ENCODE peak calls at places on chromosome 9, in seven cellular contexts. X is AG09319; F is cardiac muscle cell; N is WTC11; E is GM13977; W is activated CD8-positive, alpha-beta T cell treated with anti-CD3 and anti-CD28 coated beads for 36 hours; U is transverse colon. M is an unnamed sample.

GRCh38 chr9:137295313-137296213 is 6.5 kb downstream of the NRARP start:
- DNase-seq in F (peak), N (peak), W (peak), U (peak), E (peak), X (no peak), M (no peak)

GRCh38 chr9:125532812-125533594 is 174.0 kb downstream of the MAPKAP1 start:
- DNase-seq in U (no peak), E (no peak), W (no peak), F (no peak), N (no peak), X (no peak), M (no peak)

GRCh38 chr9:78958887-78959286 is 612.9 kb upstream of the TLE4 start:
- DNase-seq in U (no peak), F (no peak), E (no peak), X (no peak), W (no peak), N (no peak), M (no peak)

GRCh38 chr9:8750639-8751041 is 951.1 kb upstream of the DMAC1 start:
- DNase-seq in F (peak), X (no peak), W (no peak), U (no peak), E (no peak), N (no peak), M (no peak)

GRCh38 chr9:114690308-114690707 is 8.3 kb upstream of the TEX48 start:
- DNase-seq in U (no peak), X (no peak), W (peak), E (no peak), F (no peak), N (no peak), M (no peak)

GRCh38 chr9:109010676-109011655 is 2.3 kb downstream of the CTNNAL1 start:
- DNase-seq in X (no peak), E (peak), F (no peak), U (peak), W (peak), N (no peak), M (no peak)

GRCh38 chr9:11821541-11821940 is 871.6 kb upstream of the TYRP1 start:
- DNase-seq in W (no peak), X (no peak), F (peak), N (no peak), E (no peak), U (no peak), M (no peak)

GRCh38 chr9:72812622-72813111 is 140.2 kb downstream of the ALDH1A1 start:
- DNase-seq in N (no peak), F (no peak), W (no peak), X (no peak), U (no peak), E (no peak), M (no peak)

GRCh38 chr9:91040371-91041215 is 239.0 kb downstream of the SYK start:
- DNase-seq in X (no peak), N (no peak), W (peak), U (no peak), F (no peak), E (no peak), M (no peak)

GRCh38 chr9:127644428-127644827 is 32.4 kb downstream of the STXBP1 start:
- DNase-seq in F (no peak), N (no peak), W (no peak), U (no peak), E (no peak), X (no peak), M (no peak)

GRCh38 chr9:91117959-91118651 is 243.6 kb downstream of the AUH start:
- DNase-seq in F (peak), N (peak), W (no peak), X (peak), U (peak), E (no peak), M (no peak)

GRCh38 chr9:115085773-115086377 is 32.1 kb downstream of the TNC start:
- DNase-seq in X (no peak), W (no peak), F (no peak), U (no peak), E (no peak), N (no peak), M (no peak)

GRCh38 chr9:129929467-129930125 is 94.3 kb downstream of the USP20 start:
- DNase-seq in X (no peak), F (no peak), W (no peak), E (no peak), N (no peak), U (no peak), M (no peak)

GRCh38 chr9:98807811-98808195 is 333 bp downstream of the GALNT12 start:
- DNase-seq in E (no peak), N (peak), F (no peak), U (peak), W (peak), X (no peak), M (no peak)

GRCh38 chr9:42388146-42388690 is 204.8 kb downstream of the SPATA31A6 start:
- DNase-seq in X (no peak), U (no peak), F (no peak), W (no peak), E (peak), N (no peak), M (no peak)

GRCh38 chr9:98861881-98862501 is 54.5 kb downstream of the GALNT12 start:
- DNase-seq in W (peak), E (no peak), F (no peak), N (no peak), U (no peak), X (peak), M (no peak)

GRCh38 chr9:130973686-130974281 is 34.7 kb upstream of the FIBCD1 start:
- DNase-seq in F (no peak), W (no peak), X (no peak), E (no peak), U (no peak), N (no peak), M (no peak)

GRCh38 chr9:5947912-5948311 is 57.2 kb downstream of the MLANA start:
- DNase-seq in X (no peak), F (peak), W (peak), U (no peak), N (no peak), E (no peak), M (no peak)

GRCh38 chr9:88831783-88832407 is 159.4 kb upstream of the S1PR3 start:
- DNase-seq in X (no peak), N (no peak), F (peak), E (peak), U (no peak), W (no peak), M (no peak)

GRCh38 chr9:95793924-95794828 is 81.3 kb upstream of the ERCC6L2 start:
- DNase-seq in X (peak), U (no peak), W (no peak), E (no peak), N (no peak), F (no peak), M (no peak)

GRCh38 chr9:73683862-73684591 is 532.4 kb downstream of the ANXA1 start:
- DNase-seq in U (no peak), F (peak), N (no peak), X (peak), W (no peak), E (no peak), M (no peak)

GRCh38 chr9:134423757-134424156 is 97.5 kb downstream of the RXRA start:
- DNase-seq in E (no peak), U (no peak), N (no peak), F (no peak), X (no peak), W (no peak), M (no peak)

GRCh38 chr9:87113892-87114291 is 166.6 kb upstream of the GAS1 start:
- DNase-seq in E (no peak), W (no peak), U (no peak), X (no peak), F (no peak), N (no peak), M (no peak)

GRCh38 chr9:81150016-81150625 is 539.2 kb downstream of the TLE1 start:
- DNase-seq in X (no peak), E (no peak), N (no peak), F (no peak), U (no peak), W (no peak), M (no peak)

GRCh38 chr9:37801287-37801850 is 772 bp downstream of the DCAF10 start:
- DNase-seq in U (peak), E (peak), W (peak), X (no peak), N (peak), F (peak), M (no peak)

GRCh38 chr9:7597716-7598115 is 201.9 kb downstream of the DMAC1 start:
- DNase-seq in W (no peak), E (no peak), F (no peak), X (no peak), N (no peak), U (no peak), M (no peak)

GRCh38 chr9:111700776-111701175 is 39.4 kb downstream of the GNG10 start:
- DNase-seq in E (no peak), F (no peak), U (peak), X (no peak), W (no peak), N (no peak), M (no peak)

GRCh38 chr9:112971415-112971814 is 40.6 kb downstream of the ZNF883 start:
- DNase-seq in F (peak), X (no peak), W (peak), E (no peak), U (peak), N (peak), M (no peak)
- TF ChIP-seq CTCF in F (peak), X (peak), W (no peak), E (peak), U (peak), N (peak), M (no peak)

GRCh38 chr9:128881627-128881883 is 195 bp downstream of the KYAT1 start:
- DNase-seq in W (no peak), U (no peak), E (no peak), X (no peak), F (no peak), N (no peak), M (no peak)

GRCh38 chr9:128885376-128885775 is 3.4 kb downstream of the LRRC8A start:
- DNase-seq in X (no peak), E (no peak), F (no peak), W (no peak), N (no peak), U (no peak), M (no peak)

GRCh38 chr9:128882677-128883590 is 1.0 kb downstream of the LRRC8A start:
- DNase-seq in U (no peak), X (no peak), F (peak), N (no peak), W (peak), E (no peak), M (no peak)

GRCh38 chr9:128884164-128884563 is 2.2 kb downstream of the LRRC8A start:
- DNase-seq in X (no peak), N (no peak), E (no peak), F (no peak), W (no peak), U (no peak), M (no peak)

GRCh38 chr9:128881884-128882676 is at the start of the genes KYAT1 and LRRC8A:
- DNase-seq in X (peak), F (peak), U (peak), E (peak), N (peak), W (peak), M (peak)
- TF ChIP-seq CTCF in X (no peak), F (peak), U (peak), E (peak), N (no peak), W (no peak), M (no peak)

GRCh38 chr9:123723135-123723875 is 206.6 kb downstream of the DENND1A start:
- DNase-seq in W (no peak), E (no peak), N (no peak), F (no peak), U (no peak), X (no peak), M (no peak)
- TF ChIP-seq CTCF in W (no peak), E (no peak), N (no peak), F (no peak), U (no peak), X (no peak), M (no peak)

GRCh38 chr9:1098551-1098950 is 48.4 kb downstream of the DMRT2 start:
- DNase-seq in W (no peak), E (no peak), F (no peak), U (no peak), X (no peak), N (no peak), M (no peak)

GRCh38 chr9:1096155-1096964 is 46.2 kb downstream of the DMRT2 start:
- DNase-seq in W (no peak), N (no peak), E (no peak), U (no peak), F (no peak), X (no peak), M (no peak)

GRCh38 chr9:1100192-1100591 is 50.0 kb downstream of the DMRT2 start:
- DNase-seq in U (no peak), F (no peak), W (no peak), X (no peak), N (no peak), E (no peak), M (no peak)

GRCh38 chr9:1102010-1102712 is 52.0 kb downstream of the DMRT2 start:
- DNase-seq in F (no peak), N (no peak), U (no peak), W (no peak), E (no peak), X (no peak), M (no peak)

GRCh38 chr9:1100945-1101344 is 50.8 kb downstream of the DMRT2 start:
- DNase-seq in W (peak), N (peak), F (peak), E (no peak), U (peak), X (no peak), M (no peak)
- TF ChIP-seq CTCF in W (no peak), N (no peak), F (peak), E (peak), U (peak), X (peak), M (peak)

GRCh38 chr9:4229252-4229651 is 70.6 kb downstream of the GLIS3 start:
- DNase-seq in F (no peak), W (no peak), U (no peak), N (no peak), X (no peak), E (no peak), M (no peak)

GRCh38 chr9:4226331-4227250 is 73.3 kb downstream of the GLIS3 start:
- DNase-seq in U (peak), X (no peak), W (no peak), N (no peak), E (no peak), F (no peak), M (no peak)

GRCh38 chr9:4225291-4226119 is 74.4 kb downstream of the GLIS3 start:
- DNase-seq in E (no peak), F (no peak), N (no peak), U (no peak), W (no peak), X (no peak), M (no peak)

GRCh38 chr9:4228142-4228541 is 71.7 kb downstream of the GLIS3 start:
- DNase-seq in E (no peak), U (no peak), F (no peak), W (no peak), X (no peak), N (no peak), M (no peak)

DNA sequence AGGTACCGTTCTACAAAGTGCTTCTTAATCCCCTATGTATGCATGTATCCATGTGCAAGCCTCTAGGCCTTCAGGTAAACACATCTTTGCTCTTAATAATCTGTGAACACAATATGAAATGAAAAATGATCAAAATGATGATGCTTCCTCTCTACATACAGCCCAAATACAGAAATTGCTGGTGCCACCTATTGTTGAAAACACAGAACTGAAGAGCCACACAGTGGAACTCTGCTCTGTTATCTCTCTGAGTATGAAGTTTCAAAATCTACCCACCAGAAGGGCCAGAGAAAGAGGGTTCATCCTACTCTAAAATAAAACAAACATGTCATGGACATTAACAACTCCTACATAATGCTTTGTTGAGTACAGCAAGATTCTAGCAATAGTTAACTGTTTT is 71.3 kb downstream of the GLIS3 start:
- DNase-seq in U (no peak), F (peak), X (no peak), E (no peak), W (no peak), N (no peak), M (no peak)
- TF ChIP-seq CTCF in U (peak), F (peak), X (peak), E (peak), W (peak), N (no peak), M (peak)

DNA sequence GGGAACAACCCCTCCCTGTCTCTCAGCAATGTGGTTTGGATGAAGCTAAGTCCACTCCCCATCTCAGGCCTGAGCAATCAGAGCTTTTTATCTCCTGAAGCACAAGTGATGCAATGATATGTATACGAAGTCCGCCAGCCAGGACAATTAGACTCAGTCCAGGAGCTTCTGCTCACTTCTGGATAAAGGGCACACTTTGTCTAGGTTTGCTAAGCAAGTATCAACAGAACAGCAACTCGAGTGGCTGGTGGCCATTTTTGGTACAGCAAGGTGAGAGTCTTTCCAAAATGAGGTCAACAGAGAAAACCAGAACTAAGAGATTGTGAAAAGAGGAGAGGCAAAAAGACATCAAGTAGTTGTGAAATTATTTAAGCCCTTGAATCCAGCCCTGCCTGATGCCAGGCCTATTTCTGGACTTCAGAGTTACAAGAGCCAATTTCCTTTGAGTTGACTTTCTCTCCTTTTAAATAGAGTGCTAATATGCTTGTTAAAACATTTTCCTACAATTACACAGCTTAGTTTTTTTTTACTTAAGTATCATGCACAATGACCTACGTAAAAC is 8.2 kb downstream of the NDUFA8 start:
- DNase-seq in E (no peak), W (no peak), N (no peak), X (no peak), F (no peak), U (no peak), M (no peak)
- TF ChIP-seq CTCF in E (no peak), W (no peak), N (no peak), X (no peak), F (no peak), U (no peak), M (no peak)

M was measured in osteocyte.